ENCODE peak calls at places on chromosomes 5 and 9, in six cellular contexts. One of them, this sample, is unnamed. For H3K4me1, the result is how much of the 10 kb centered on the place peaks cover.

GRCh38 chr5:92946546-92946945 is 634.5 kb downstream of the NR2F1-AS1 start:
- DNase-seq in fibroblast of lung: no peak
- DNase-seq in endothelial cell of umbilical vein: no peak
- DNase-seq in tibial nerve: no peak
- DNase-seq in ovary: no peak
- DNase-seq in pancreas: no peak
- DNase-seq in this sample: no peak

GRCh38 chr9:116944714-116945534 is 257.8 kb downstream of the TRIM32 start:
- DNase-seq in fibroblast of lung: no peak
- DNase-seq in endothelial cell of umbilical vein: no peak
- DNase-seq in tibial nerve: no peak
- DNase-seq in ovary: no peak
- DNase-seq in pancreas: no peak
- DNase-seq in this sample: peak

GRCh38 chr5:142976861-142977260 is 206.7 kb downstream of the ARHGAP26 start:
- DNase-seq in fibroblast of lung: no peak
- DNase-seq in endothelial cell of umbilical vein: no peak
- DNase-seq in tibial nerve: no peak
- DNase-seq in ovary: no peak
- DNase-seq in pancreas: no peak
- DNase-seq in this sample: peak

GRCh38 chr5:102048940-102049339 is 247.1 kb downstream of the SLCO4C1 start:
- DNase-seq in fibroblast of lung: peak
- DNase-seq in endothelial cell of umbilical vein: no peak
- DNase-seq in tibial nerve: no peak
- DNase-seq in ovary: no peak
- DNase-seq in pancreas: no peak
- DNase-seq in this sample: no peak

GRCh38 chr5:1268666-1269065 is 26.2 kb downstream of the TERT start:
- DNase-seq in fibroblast of lung: no peak
- DNase-seq in endothelial cell of umbilical vein: no peak
- DNase-seq in tibial nerve: no peak
- DNase-seq in ovary: no peak
- DNase-seq in pancreas: no peak
- DNase-seq in this sample: peak

GRCh38 chr5:141369994-141370848 is at the start of gene PCDHGB3:
- DNase-seq in fibroblast of lung: peak
- DNase-seq in endothelial cell of umbilical vein: peak
- DNase-seq in tibial nerve: no peak
- DNase-seq in ovary: no peak
- DNase-seq in pancreas: no peak
- DNase-seq in this sample: peak

GRCh38 chr5:13510616-13511015 is 433.9 kb downstream of the DNAH5 start:
- DNase-seq in fibroblast of lung: no peak
- DNase-seq in endothelial cell of umbilical vein: no peak
- DNase-seq in tibial nerve: no peak
- DNase-seq in ovary: no peak
- DNase-seq in pancreas: no peak
- DNase-seq in this sample: peak

GRCh38 chr5:177132504-177133118 is 962 bp upstream of the NSD1 start:
- DNase-seq in fibroblast of lung: peak
- DNase-seq in endothelial cell of umbilical vein: no peak
- DNase-seq in tibial nerve: no peak
- DNase-seq in ovary: no peak
- DNase-seq in pancreas: peak
- DNase-seq in this sample: no peak

GRCh38 chr5:102622244-102622643 is 123.4 kb upstream of the SLCO6A1 start:
- DNase-seq in fibroblast of lung: no peak
- DNase-seq in endothelial cell of umbilical vein: no peak
- DNase-seq in tibial nerve: no peak
- DNase-seq in ovary: no peak
- DNase-seq in pancreas: no peak
- DNase-seq in this sample: no peak

GRCh38 chr9:78386746-78387145 is 89.8 kb downstream of the PSAT1 start:
- DNase-seq in fibroblast of lung: no peak
- DNase-seq in endothelial cell of umbilical vein: no peak
- DNase-seq in tibial nerve: no peak
- DNase-seq in ovary: no peak
- DNase-seq in pancreas: no peak
- DNase-seq in this sample: no peak

GRCh38 chr5:141713616-141714309 is 31.7 kb upstream of the ARAP3 start:
- DNase-seq in fibroblast of lung: no peak
- DNase-seq in endothelial cell of umbilical vein: peak
- DNase-seq in tibial nerve: no peak
- DNase-seq in ovary: no peak
- DNase-seq in pancreas: no peak
- DNase-seq in this sample: peak

GRCh38 chr5:102959055-102959454 is 160.9 kb downstream of the GIN1 start:
- DNase-seq in fibroblast of lung: peak
- DNase-seq in endothelial cell of umbilical vein: peak
- DNase-seq in tibial nerve: no peak
- DNase-seq in ovary: no peak
- DNase-seq in pancreas: no peak
- DNase-seq in this sample: peak

GRCh38 chr5:55096186-55096585 is 6.3 kb upstream of the GZMA start:
- DNase-seq in fibroblast of lung: no peak
- DNase-seq in endothelial cell of umbilical vein: no peak
- DNase-seq in tibial nerve: no peak
- DNase-seq in ovary: no peak
- DNase-seq in pancreas: no peak
- DNase-seq in this sample: no peak

GRCh38 chr5:122035913-122036312 is 42.1 kb downstream of the LOX start:
- DNase-seq in fibroblast of lung: no peak
- DNase-seq in endothelial cell of umbilical vein: no peak
- DNase-seq in tibial nerve: no peak
- DNase-seq in ovary: no peak
- DNase-seq in pancreas: no peak
- DNase-seq in this sample: no peak

GRCh38 chr5:170355601-170356098 is 33.5 kb downstream of the KCNMB1 start:
- DNase-seq in fibroblast of lung: no peak
- DNase-seq in endothelial cell of umbilical vein: no peak
- DNase-seq in tibial nerve: no peak
- DNase-seq in ovary: no peak
- DNase-seq in pancreas: peak
- DNase-seq in this sample: no peak

GRCh38 chr5:130386155-130386554 is 481.9 kb downstream of the CHSY3 start:
- DNase-seq in fibroblast of lung: no peak
- DNase-seq in endothelial cell of umbilical vein: peak
- DNase-seq in tibial nerve: no peak
- DNase-seq in ovary: no peak
- DNase-seq in pancreas: no peak
- DNase-seq in this sample: no peak

GRCh38 chr5:33312631-33313030 is 128.1 kb upstream of the TARS1 start:
- DNase-seq in fibroblast of lung: peak
- DNase-seq in endothelial cell of umbilical vein: no peak
- DNase-seq in tibial nerve: no peak
- DNase-seq in ovary: no peak
- DNase-seq in pancreas: no peak
- DNase-seq in this sample: no peak

GRCh38 chr5:154076240-154076922 is 37.6 kb downstream of the MFAP3 start:
- DNase-seq in fibroblast of lung: no peak
- DNase-seq in endothelial cell of umbilical vein: no peak
- DNase-seq in tibial nerve: no peak
- DNase-seq in ovary: no peak
- DNase-seq in pancreas: no peak
- DNase-seq in this sample: no peak

GRCh38 chr5:154779105-154779504 is 23.9 kb downstream of the LARP1 start:
- DNase-seq in fibroblast of lung: peak
- DNase-seq in endothelial cell of umbilical vein: no peak
- DNase-seq in tibial nerve: no peak
- DNase-seq in ovary: no peak
- DNase-seq in pancreas: no peak
- DNase-seq in this sample: peak

GRCh38 chr5:128469924-128470323 is 68.1 kb downstream of the FBN2 start:
- DNase-seq in fibroblast of lung: no peak
- DNase-seq in endothelial cell of umbilical vein: no peak
- DNase-seq in tibial nerve: no peak
- DNase-seq in ovary: no peak
- DNase-seq in pancreas: no peak
- DNase-seq in this sample: no peak

GRCh38 chr5:3153906-3154305 is 402.4 kb upstream of the IRX2 start:
- DNase-seq in fibroblast of lung: no peak
- DNase-seq in endothelial cell of umbilical vein: no peak
- DNase-seq in tibial nerve: no peak
- DNase-seq in ovary: no peak
- DNase-seq in pancreas: no peak
- DNase-seq in this sample: no peak

GRCh38 chr5:98734646-98735045 is 38.8 kb upstream of the RGMB start:
- DNase-seq in fibroblast of lung: no peak
- DNase-seq in endothelial cell of umbilical vein: no peak
- DNase-seq in tibial nerve: no peak
- DNase-seq in ovary: no peak
- DNase-seq in pancreas: no peak
- DNase-seq in this sample: no peak

DNA sequence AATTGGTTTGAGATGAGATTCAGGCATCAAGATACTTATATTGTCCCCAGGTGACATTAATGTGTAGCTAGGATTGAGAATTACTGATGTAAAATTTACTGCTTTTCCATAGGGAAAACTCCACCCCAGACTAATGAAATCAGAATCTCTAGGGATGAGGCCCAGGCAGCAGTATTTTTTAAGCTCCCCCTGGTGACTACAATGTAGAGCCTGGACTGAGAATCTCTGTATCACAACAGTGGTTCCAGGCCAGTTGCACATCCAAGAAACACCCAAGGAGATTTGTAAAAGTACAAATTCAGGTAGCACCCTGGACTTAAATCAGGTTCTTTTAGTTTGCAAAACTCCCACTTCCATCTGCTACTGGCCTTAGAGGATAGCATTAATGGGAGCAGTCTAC is 185.7 kb downstream of the MARCHF11 start:
- DNase-seq in fibroblast of lung: peak
- DNase-seq in endothelial cell of umbilical vein: peak
- DNase-seq in tibial nerve: no peak
- DNase-seq in ovary: no peak
- DNase-seq in pancreas: no peak
- DNase-seq in this sample: no peak
- TF ChIP-seq CTCF in fibroblast of lung: peak
- TF ChIP-seq CTCF in endothelial cell of umbilical vein: peak
- TF ChIP-seq CTCF in tibial nerve: no peak
- TF ChIP-seq CTCF in ovary: no peak
- TF ChIP-seq CTCF in pancreas: no peak
- TF ChIP-seq CTCF in this sample: no peak

GRCh38 chr9:121637441-121638222 is 13.8 kb upstream of the DAB2IP start:
- DNase-seq in fibroblast of lung: peak
- DNase-seq in endothelial cell of umbilical vein: peak
- DNase-seq in tibial nerve: no peak
- DNase-seq in ovary: no peak
- DNase-seq in pancreas: no peak
- DNase-seq in this sample: peak

GRCh38 chr9:121635300-121635699 is 16.1 kb upstream of the DAB2IP start:
- DNase-seq in fibroblast of lung: no peak
- DNase-seq in endothelial cell of umbilical vein: no peak
- DNase-seq in tibial nerve: no peak
- DNase-seq in ovary: no peak
- DNase-seq in pancreas: no peak
- DNase-seq in this sample: no peak

GRCh38 chr9:121638399-121638798 is 13.0 kb upstream of the DAB2IP start:
- DNase-seq in fibroblast of lung: no peak
- DNase-seq in endothelial cell of umbilical vein: no peak
- DNase-seq in tibial nerve: no peak
- DNase-seq in ovary: no peak
- DNase-seq in pancreas: no peak
- DNase-seq in this sample: no peak

GRCh38 chr9:121636411-121636865 is 15.0 kb upstream of the DAB2IP start:
- DNase-seq in fibroblast of lung: peak
- DNase-seq in endothelial cell of umbilical vein: peak
- DNase-seq in tibial nerve: no peak
- DNase-seq in ovary: no peak
- DNase-seq in pancreas: no peak
- DNase-seq in this sample: peak

DNA sequence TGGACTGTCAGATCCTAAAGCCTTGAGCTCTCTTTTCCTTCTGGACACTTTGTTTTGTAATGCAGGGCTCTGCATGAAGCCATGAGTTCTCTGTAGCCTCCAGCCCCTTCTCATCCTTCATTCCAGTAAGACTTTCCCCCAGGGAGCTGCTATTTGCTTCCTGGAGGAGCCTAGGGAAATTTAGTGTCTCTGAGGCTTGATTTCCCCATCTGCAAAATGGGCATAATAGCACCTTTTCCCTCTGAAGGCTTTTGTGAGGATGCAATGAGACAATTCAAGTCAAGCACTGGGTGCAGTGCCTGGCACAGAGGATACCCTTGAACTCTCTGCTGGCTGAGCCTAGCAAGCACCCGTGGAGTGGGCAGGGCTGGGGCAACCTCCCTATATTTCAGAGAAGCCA is 14.5 kb upstream of the DAB2IP start:
- DNase-seq in fibroblast of lung: no peak
- DNase-seq in endothelial cell of umbilical vein: no peak
- DNase-seq in tibial nerve: no peak
- DNase-seq in ovary: no peak
- DNase-seq in pancreas: no peak
- DNase-seq in this sample: no peak
- H3K4me1 ChIP-seq in fibroblast of lung: under half
- H3K4me1 ChIP-seq in endothelial cell of umbilical vein: under half
- H3K4me1 ChIP-seq in tibial nerve: under half
- H3K4me1 ChIP-seq in ovary: under half
- H3K4me1 ChIP-seq in pancreas: under half
- H3K4me1 ChIP-seq in this sample: under half

GRCh38 chr5:41465493-41466171 is 44.8 kb downstream of the PLCXD3 start:
- DNase-seq in fibroblast of lung: peak
- DNase-seq in endothelial cell of umbilical vein: no peak
- DNase-seq in tibial nerve: no peak
- DNase-seq in ovary: no peak
- DNase-seq in pancreas: no peak
- DNase-seq in this sample: no peak
- TF ChIP-seq CTCF in fibroblast of lung: no peak
- TF ChIP-seq CTCF in endothelial cell of umbilical vein: no peak
- TF ChIP-seq CTCF in tibial nerve: no peak
- TF ChIP-seq CTCF in ovary: no peak
- TF ChIP-seq CTCF in pancreas: no peak
- TF ChIP-seq CTCF in this sample: no peak

DNA sequence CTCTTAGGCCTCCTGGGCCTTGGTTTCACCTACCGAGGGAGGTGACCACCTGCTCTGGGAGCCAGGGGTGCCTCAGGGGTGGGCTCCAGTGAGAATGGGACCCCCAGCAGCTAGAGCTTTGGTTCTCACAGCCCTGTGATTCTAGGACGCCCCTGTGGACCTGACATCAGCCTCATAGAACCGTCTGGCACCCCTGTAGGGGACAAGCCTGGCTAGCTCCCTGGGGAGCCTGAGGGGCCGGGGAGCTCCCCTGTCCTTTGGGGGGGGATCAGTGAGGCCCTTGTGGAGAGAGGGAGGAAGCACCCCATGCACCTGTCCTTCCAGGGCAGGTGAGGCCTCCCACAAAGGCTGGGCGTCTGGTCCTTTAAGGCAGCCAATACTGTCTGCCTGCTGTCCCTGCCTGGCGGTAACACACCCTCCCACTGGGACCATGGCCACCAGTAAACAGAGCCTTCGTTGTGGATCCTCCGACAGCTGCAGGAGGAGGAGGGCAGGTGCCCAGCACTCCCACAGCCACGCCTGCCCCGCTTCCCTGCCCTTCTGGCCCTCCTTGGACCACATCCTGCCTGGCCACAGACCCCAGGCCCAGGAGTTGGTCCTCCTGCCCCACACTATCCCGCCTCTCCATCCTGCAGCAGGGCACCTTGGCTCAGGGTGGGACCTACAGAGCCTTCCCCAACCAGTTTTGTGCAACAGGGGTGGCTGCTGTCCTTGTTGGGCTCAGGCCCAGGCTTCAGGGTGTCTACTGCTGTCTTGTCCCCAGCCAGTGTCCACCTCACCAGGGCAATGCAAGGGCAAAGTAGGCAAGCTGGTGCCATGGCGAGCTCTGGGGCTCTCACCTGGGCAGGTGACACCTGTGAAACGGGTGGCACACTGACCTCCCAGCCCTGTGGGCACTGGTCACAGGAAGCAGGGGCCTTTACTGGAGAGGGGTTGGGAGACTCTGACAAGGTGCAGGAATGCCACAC is 3.0 kb upstream of the TUBB4B start:
- DNase-seq in fibroblast of lung: no peak
- DNase-seq in endothelial cell of umbilical vein: no peak
- DNase-seq in tibial nerve: no peak
- DNase-seq in ovary: no peak
- DNase-seq in pancreas: no peak
- DNase-seq in this sample: no peak
- H3K4me1 ChIP-seq in fibroblast of lung: under half
- H3K4me1 ChIP-seq in endothelial cell of umbilical vein: under half
- H3K4me1 ChIP-seq in tibial nerve: half or more
- H3K4me1 ChIP-seq in ovary: under half
- H3K4me1 ChIP-seq in pancreas: under half
- H3K4me1 ChIP-seq in this sample: under half

This sample was measured in mammary epithelial cell.